ENCODE peak calls at places on chromosomes 13 and 19, in eight cellular contexts. One of them, this sample, is unnamed.

GRCh38 chr13:102869948-102870676 is 24.3 kb downstream of the ERCC5 start:
- DNase-seq in fibroblast of lung: no peak
- DNase-seq in mucosa of descending colon: no peak
- DNase-seq in AG10803: no peak
- DNase-seq in MM.1S: no peak
- DNase-seq in ascending aorta: no peak
- DNase-seq in left ventricle myocardium inferior: no peak
- DNase-seq in HFFc6: no peak
- DNase-seq in this sample: no peak

GRCh38 chr13:44649834-44650233 is 73.7 kb upstream of the TSC22D1 start:
- DNase-seq in MM.1S: no peak
- DNase-seq in ascending aorta: no peak
- DNase-seq in left ventricle myocardium inferior: no peak
- DNase-seq in HFFc6: no peak
- DNase-seq in mucosa of descending colon: no peak
- DNase-seq in AG10803: no peak
- DNase-seq in fibroblast of lung: no peak
- DNase-seq in this sample: no peak

GRCh38 chr19:19551862-19552192 is 13.8 kb downstream of the CILP2 start:
- DNase-seq in HFFc6: no peak
- DNase-seq in MM.1S: no peak
- DNase-seq in ascending aorta: no peak
- DNase-seq in left ventricle myocardium inferior: no peak
- DNase-seq in mucosa of descending colon: no peak
- DNase-seq in fibroblast of lung: no peak
- DNase-seq in AG10803: peak; percentile 57
- DNase-seq in this sample: no peak

GRCh38 chr13:95641961-95642621 is 2.4 kb downstream of the DZIP1 start:
- DNase-seq in HFFc6: peak; percentile 13
- DNase-seq in ascending aorta: no peak
- DNase-seq in MM.1S: no peak
- DNase-seq in AG10803: peak; percentile 60
- DNase-seq in mucosa of descending colon: peak; percentile 54
- DNase-seq in fibroblast of lung: peak; percentile 45
- DNase-seq in left ventricle myocardium inferior: peak; percentile 41
- DNase-seq in this sample: no peak

GRCh38 chr19:43609872-43610271 is 2.0 kb upstream of the SRRM5 start:
- DNase-seq in mucosa of descending colon: no peak
- DNase-seq in AG10803: no peak
- DNase-seq in left ventricle myocardium inferior: no peak
- DNase-seq in HFFc6: no peak
- DNase-seq in ascending aorta: no peak
- DNase-seq in fibroblast of lung: no peak
- DNase-seq in MM.1S: no peak
- DNase-seq in this sample: no peak

GRCh38 chr19:49642488-49643035 is 553 bp downstream of the SCAF1 start:
- DNase-seq in left ventricle myocardium inferior: no peak
- DNase-seq in ascending aorta: no peak
- DNase-seq in mucosa of descending colon: no peak
- DNase-seq in HFFc6: no peak
- DNase-seq in fibroblast of lung: no peak
- DNase-seq in MM.1S: no peak
- DNase-seq in AG10803: no peak
- DNase-seq in this sample: no peak

GRCh38 chr13:39451301-39451700 is 151.7 kb downstream of the LHFPL6 start:
- DNase-seq in HFFc6: no peak
- DNase-seq in fibroblast of lung: peak; percentile 33
- DNase-seq in ascending aorta: no peak
- DNase-seq in MM.1S: no peak
- DNase-seq in left ventricle myocardium inferior: no peak
- DNase-seq in mucosa of descending colon: no peak
- DNase-seq in AG10803: peak; percentile 52
- DNase-seq in this sample: no peak

GRCh38 chr19:43628646-43629326 is 9.4 kb upstream of the ZNF428 start:
- DNase-seq in left ventricle myocardium inferior: no peak
- DNase-seq in mucosa of descending colon: no peak
- DNase-seq in MM.1S: no peak
- DNase-seq in AG10803: no peak
- DNase-seq in fibroblast of lung: no peak
- DNase-seq in ascending aorta: no peak
- DNase-seq in HFFc6: no peak
- DNase-seq in this sample: no peak

GRCh38 chr13:27097691-27098090 is 73.9 kb downstream of the USP12 start:
- DNase-seq in left ventricle myocardium inferior: no peak
- DNase-seq in MM.1S: no peak
- DNase-seq in mucosa of descending colon: no peak
- DNase-seq in HFFc6: no peak
- DNase-seq in fibroblast of lung: no peak
- DNase-seq in ascending aorta: no peak
- DNase-seq in AG10803: no peak
- DNase-seq in this sample: no peak

GRCh38 chr19:46311444-46311843 is 14.6 kb downstream of the HIF3A start:
- DNase-seq in HFFc6: no peak
- DNase-seq in left ventricle myocardium inferior: no peak
- DNase-seq in AG10803: no peak
- DNase-seq in ascending aorta: no peak
- DNase-seq in MM.1S: no peak
- DNase-seq in fibroblast of lung: no peak
- DNase-seq in mucosa of descending colon: no peak
- DNase-seq in this sample: no peak

GRCh38 chr13:74529968-74530367 is 395.8 kb upstream of the KLF12 start:
- DNase-seq in mucosa of descending colon: no peak
- DNase-seq in AG10803: no peak
- DNase-seq in ascending aorta: no peak
- DNase-seq in left ventricle myocardium inferior: no peak
- DNase-seq in fibroblast of lung: no peak
- DNase-seq in MM.1S: no peak
- DNase-seq in HFFc6: no peak
- DNase-seq in this sample: no peak

GRCh38 chr13:46182491-46182877 is 507 bp upstream of the LCP1 start:
- DNase-seq in ascending aorta: no peak
- DNase-seq in left ventricle myocardium inferior: no peak
- DNase-seq in HFFc6: no peak
- DNase-seq in mucosa of descending colon: no peak
- DNase-seq in MM.1S: peak; percentile 33
- DNase-seq in fibroblast of lung: no peak
- DNase-seq in AG10803: no peak
- DNase-seq in this sample: no peak

GRCh38 chr19:51511353-51511752 is 9.8 kb upstream of the SIGLEC12 start:
- DNase-seq in fibroblast of lung: no peak
- DNase-seq in left ventricle myocardium inferior: no peak
- DNase-seq in MM.1S: no peak
- DNase-seq in mucosa of descending colon: no peak
- DNase-seq in HFFc6: peak; percentile 0
- DNase-seq in AG10803: no peak
- DNase-seq in ascending aorta: no peak
- DNase-seq in this sample: no peak

GRCh38 chr19:46533085-46534081 is 37.7 kb upstream of the PNMA8B start:
- DNase-seq in left ventricle myocardium inferior: no peak
- DNase-seq in ascending aorta: no peak
- DNase-seq in fibroblast of lung: no peak
- DNase-seq in HFFc6: no peak
- DNase-seq in mucosa of descending colon: no peak
- DNase-seq in AG10803: no peak
- DNase-seq in MM.1S: no peak
- DNase-seq in this sample: no peak

GRCh38 chr13:68888832-68889231 is 1218.8 kb upstream of the ATXN8OS start:
- DNase-seq in mucosa of descending colon: no peak
- DNase-seq in left ventricle myocardium inferior: no peak
- DNase-seq in MM.1S: no peak
- DNase-seq in ascending aorta: no peak
- DNase-seq in fibroblast of lung: no peak
- DNase-seq in HFFc6: no peak
- DNase-seq in AG10803: no peak
- DNase-seq in this sample: no peak

GRCh38 chr19:40691421-40692211 is 1.2 kb upstream of the NUMBL start:
- DNase-seq in MM.1S: no peak
- DNase-seq in fibroblast of lung: peak; percentile 5
- DNase-seq in mucosa of descending colon: no peak
- DNase-seq in AG10803: no peak
- DNase-seq in ascending aorta: no peak
- DNase-seq in HFFc6: no peak
- DNase-seq in left ventricle myocardium inferior: no peak
- DNase-seq in this sample: no peak

GRCh38 chr19:40692212-40692551 is 1.7 kb upstream of the NUMBL start:
- DNase-seq in fibroblast of lung: no peak
- DNase-seq in HFFc6: no peak
- DNase-seq in AG10803: no peak
- DNase-seq in ascending aorta: no peak
- DNase-seq in left ventricle myocardium inferior: no peak
- DNase-seq in mucosa of descending colon: no peak
- DNase-seq in MM.1S: no peak
- DNase-seq in this sample: no peak

GRCh38 chr19:40695881-40696280 is 5.4 kb upstream of the NUMBL start:
- DNase-seq in fibroblast of lung: no peak
- DNase-seq in AG10803: no peak
- DNase-seq in HFFc6: no peak
- DNase-seq in mucosa of descending colon: no peak
- DNase-seq in MM.1S: no peak
- DNase-seq in left ventricle myocardium inferior: no peak
- DNase-seq in ascending aorta: no peak
- DNase-seq in this sample: no peak

GRCh38 chr19:40693150-40693788 is 2.8 kb upstream of the NUMBL start:
- DNase-seq in HFFc6: no peak
- DNase-seq in mucosa of descending colon: no peak
- DNase-seq in MM.1S: no peak
- DNase-seq in fibroblast of lung: no peak
- DNase-seq in AG10803: no peak
- DNase-seq in left ventricle myocardium inferior: no peak
- DNase-seq in ascending aorta: no peak
- DNase-seq in this sample: no peak

DNA sequence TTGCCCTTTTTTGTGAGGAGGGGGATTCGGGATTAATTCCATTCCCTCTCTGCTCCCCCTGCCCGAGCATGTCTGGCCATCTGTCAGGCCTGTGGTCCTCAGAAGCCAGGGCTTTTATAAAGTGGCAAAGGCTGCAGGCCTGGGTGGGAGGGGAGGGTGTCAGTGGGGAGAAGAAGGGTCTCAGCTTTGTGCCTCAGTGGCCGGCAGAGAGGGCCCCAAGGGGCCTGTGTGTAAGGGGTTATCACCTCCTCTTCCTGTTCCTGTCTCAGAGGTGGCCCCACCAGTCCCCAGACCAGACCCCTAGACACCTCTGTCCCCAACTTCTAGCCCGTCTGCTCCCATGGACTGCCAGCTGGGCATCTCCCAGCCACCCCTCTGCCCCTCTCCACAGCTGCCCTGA is 3.4 kb upstream of the NUMBL start:
- DNase-seq in AG10803: no peak
- DNase-seq in mucosa of descending colon: no peak
- DNase-seq in fibroblast of lung: no peak
- DNase-seq in left ventricle myocardium inferior: no peak
- DNase-seq in HFFc6: no peak
- DNase-seq in MM.1S: no peak
- DNase-seq in ascending aorta: no peak
- DNase-seq in this sample: no peak
- TF ChIP-seq CTCF in AG10803: no peak
- TF ChIP-seq CTCF in mucosa of descending colon: no peak
- TF ChIP-seq CTCF in fibroblast of lung: no peak
- TF ChIP-seq CTCF in left ventricle myocardium inferior: no peak
- TF ChIP-seq CTCF in HFFc6: no peak
- TF ChIP-seq CTCF in MM.1S: no peak
- TF ChIP-seq CTCF in ascending aorta: no peak
- TF ChIP-seq CTCF in this sample: no peak

GRCh38 chr19:16185123-16185924 is at the start of gene FAM32A:
- DNase-seq in mucosa of descending colon: peak; percentile 99
- DNase-seq in left ventricle myocardium inferior: peak; percentile 99
- DNase-seq in MM.1S: peak; percentile 99
- DNase-seq in HFFc6: peak; percentile 99
- DNase-seq in AG10803: peak; percentile 99
- DNase-seq in ascending aorta: peak; percentile 98
- DNase-seq in fibroblast of lung: peak; percentile 99
- DNase-seq in this sample: peak; percentile 97
- TF ChIP-seq CTCF in mucosa of descending colon: peak; percentile 34
- TF ChIP-seq CTCF in left ventricle myocardium inferior: peak; percentile 53
- TF ChIP-seq CTCF in MM.1S: no peak
- TF ChIP-seq CTCF in HFFc6: no peak
- TF ChIP-seq CTCF in AG10803: peak; percentile 50
- TF ChIP-seq CTCF in ascending aorta: peak; percentile 24
- TF ChIP-seq CTCF in fibroblast of lung: no peak
- TF ChIP-seq CTCF in this sample: no peak

DNA sequence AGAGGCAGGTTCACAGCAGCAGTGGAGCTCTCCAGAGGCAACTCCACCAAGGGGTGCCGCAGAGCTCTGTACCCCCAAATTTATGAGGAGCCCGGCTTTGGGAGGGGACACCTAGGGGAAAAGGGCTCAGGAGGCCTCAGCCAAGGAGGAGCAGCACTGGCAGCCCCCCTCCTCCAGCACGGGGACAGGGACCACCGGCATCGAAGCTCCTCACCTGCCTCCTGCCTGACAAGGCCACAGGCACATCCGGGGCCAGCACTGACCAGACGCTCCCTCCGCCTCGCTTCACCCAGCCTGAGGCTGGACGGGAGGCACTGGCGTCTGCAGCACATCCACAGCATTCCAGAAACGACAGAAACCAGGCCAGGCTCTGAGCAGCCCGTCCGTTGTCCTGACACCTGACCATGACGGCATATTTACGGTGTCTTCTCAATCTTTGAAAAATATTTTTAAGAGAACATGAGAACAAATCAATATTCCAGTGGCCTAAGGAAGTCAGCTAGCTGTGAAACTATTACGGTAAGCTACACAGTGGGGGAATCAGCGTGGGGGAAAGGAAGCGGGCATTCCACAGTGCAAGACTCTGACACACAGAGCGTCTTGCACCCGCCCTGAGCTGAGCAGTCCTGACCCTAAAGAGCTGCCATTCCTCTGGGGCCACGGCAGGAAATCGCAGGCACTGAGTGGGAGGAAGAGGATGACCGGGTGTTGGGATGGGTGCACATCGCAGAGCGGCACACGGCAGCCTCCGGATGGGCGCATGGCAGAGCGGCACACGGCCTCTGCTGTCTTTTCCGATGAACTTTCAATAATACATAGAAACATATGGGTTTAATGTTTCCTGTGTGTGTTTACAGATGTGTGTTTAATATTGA is 26.8 kb downstream of the RASA3 start:
- DNase-seq in fibroblast of lung: no peak
- DNase-seq in ascending aorta: no peak
- DNase-seq in HFFc6: no peak
- DNase-seq in mucosa of descending colon: peak; percentile 42
- DNase-seq in MM.1S: no peak
- DNase-seq in AG10803: no peak
- DNase-seq in left ventricle myocardium inferior: no peak
- DNase-seq in this sample: peak; percentile 32
- TF ChIP-seq CTCF in fibroblast of lung: no peak
- TF ChIP-seq CTCF in ascending aorta: no peak
- TF ChIP-seq CTCF in HFFc6: no peak
- TF ChIP-seq CTCF in mucosa of descending colon: no peak
- TF ChIP-seq CTCF in MM.1S: no peak
- TF ChIP-seq CTCF in AG10803: no peak
- TF ChIP-seq CTCF in left ventricle myocardium inferior: no peak
- TF ChIP-seq CTCF in this sample: no peak

DNA sequence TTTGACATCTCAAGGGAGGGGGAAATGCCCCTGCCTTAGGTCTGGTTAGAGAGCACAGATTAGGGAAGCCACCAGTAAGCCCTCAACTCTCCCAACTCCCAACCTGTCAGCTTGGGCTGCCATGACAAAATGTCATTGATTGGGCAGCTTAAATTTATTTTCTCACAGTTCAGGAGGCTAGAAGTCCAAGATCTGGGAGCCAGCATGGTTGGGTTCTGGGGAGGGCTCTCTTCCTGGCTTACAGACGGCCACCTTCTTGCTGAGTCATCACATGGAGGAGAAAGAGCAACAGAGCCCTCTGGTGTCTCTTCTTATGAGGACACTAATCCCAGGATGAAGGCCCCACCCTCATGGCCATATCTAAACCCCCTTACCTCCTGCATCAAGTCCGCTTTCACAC is 24.2 kb downstream of the C19orf12 start:
- DNase-seq in fibroblast of lung: peak; percentile 66
- DNase-seq in mucosa of descending colon: no peak
- DNase-seq in left ventricle myocardium inferior: no peak
- DNase-seq in MM.1S: peak; percentile 53
- DNase-seq in ascending aorta: no peak
- DNase-seq in AG10803: peak; percentile 30
- DNase-seq in HFFc6: peak; percentile 43
- DNase-seq in this sample: no peak
- TF ChIP-seq CTCF in fibroblast of lung: no peak
- TF ChIP-seq CTCF in mucosa of descending colon: no peak
- TF ChIP-seq CTCF in left ventricle myocardium inferior: peak; percentile 59
- TF ChIP-seq CTCF in MM.1S: peak; percentile 41
- TF ChIP-seq CTCF in ascending aorta: peak; percentile 38
- TF ChIP-seq CTCF in AG10803: peak; percentile 38
- TF ChIP-seq CTCF in HFFc6: peak; percentile 71
- TF ChIP-seq CTCF in this sample: peak; percentile 64

This sample was measured in natural killer cell.